ENCODE peak calls at places on chromosomes 6 and 20, in seven cellular contexts. One of them, this sample, is unnamed.

GRCh38 chr6:41688256-41688965 is 47.0 kb downstream of the TFEB start:
- DNase-seq in gastrocnemius medialis: no peak
- DNase-seq in vagina: no peak
- DNase-seq in K562: no peak
- DNase-seq in uterus: no peak
- DNase-seq in CD8-positive, alpha-beta T cell: no peak
- DNase-seq in CD4-positive, alpha-beta T cell: no peak
- DNase-seq in this sample: no peak

GRCh38 chr6:152206072-152206818 is 398.8 kb downstream of the ESR1 start:
- DNase-seq in K562: peak; percentile 35
- DNase-seq in CD4-positive, alpha-beta T cell: peak; percentile 38
- DNase-seq in uterus: peak; percentile 72
- DNase-seq in vagina: no peak
- DNase-seq in gastrocnemius medialis: no peak
- DNase-seq in CD8-positive, alpha-beta T cell: no peak
- DNase-seq in this sample: peak; percentile 27

GRCh38 chr6:111734068-111734825 is 128.6 kb upstream of the TRAF3IP2 start:
- DNase-seq in CD4-positive, alpha-beta T cell: no peak
- DNase-seq in CD8-positive, alpha-beta T cell: no peak
- DNase-seq in gastrocnemius medialis: no peak
- DNase-seq in uterus: no peak
- DNase-seq in K562: no peak
- DNase-seq in vagina: no peak
- DNase-seq in this sample: no peak

GRCh38 chr6:135254471-135254870 is 73.4 kb downstream of the MYB start:
- DNase-seq in uterus: no peak
- DNase-seq in CD4-positive, alpha-beta T cell: no peak
- DNase-seq in CD8-positive, alpha-beta T cell: no peak
- DNase-seq in vagina: no peak
- DNase-seq in gastrocnemius medialis: no peak
- DNase-seq in K562: peak; percentile 51
- DNase-seq in this sample: no peak

GRCh38 chr20:12201289-12201991 is 283.7 kb downstream of the BTBD3 start:
- DNase-seq in K562: no peak
- DNase-seq in CD8-positive, alpha-beta T cell: no peak
- DNase-seq in gastrocnemius medialis: no peak
- DNase-seq in CD4-positive, alpha-beta T cell: no peak
- DNase-seq in vagina: no peak
- DNase-seq in uterus: no peak
- DNase-seq in this sample: no peak

GRCh38 chr6:137202078-137202477 is 17.1 kb downstream of the IFNGR1 start:
- DNase-seq in vagina: no peak
- DNase-seq in uterus: no peak
- DNase-seq in K562: no peak
- DNase-seq in CD4-positive, alpha-beta T cell: no peak
- DNase-seq in CD8-positive, alpha-beta T cell: no peak
- DNase-seq in gastrocnemius medialis: no peak
- DNase-seq in this sample: peak; percentile 15

GRCh38 chr6:21441386-21441785 is 152.2 kb upstream of the SOX4 start:
- DNase-seq in CD4-positive, alpha-beta T cell: no peak
- DNase-seq in CD8-positive, alpha-beta T cell: no peak
- DNase-seq in gastrocnemius medialis: no peak
- DNase-seq in K562: no peak
- DNase-seq in uterus: no peak
- DNase-seq in vagina: no peak
- DNase-seq in this sample: no peak

GRCh38 chr6:45436544-45437440 is 59.1 kb upstream of the SUPT3H start:
- DNase-seq in gastrocnemius medialis: no peak
- DNase-seq in CD8-positive, alpha-beta T cell: no peak
- DNase-seq in vagina: no peak
- DNase-seq in CD4-positive, alpha-beta T cell: no peak
- DNase-seq in K562: peak; percentile 48
- DNase-seq in uterus: no peak
- DNase-seq in this sample: no peak

GRCh38 chr6:81834141-81834621 is 81.7 kb upstream of the TENT5A start:
- DNase-seq in K562: no peak
- DNase-seq in vagina: no peak
- DNase-seq in CD8-positive, alpha-beta T cell: no peak
- DNase-seq in gastrocnemius medialis: no peak
- DNase-seq in CD4-positive, alpha-beta T cell: no peak
- DNase-seq in uterus: no peak
- DNase-seq in this sample: no peak

GRCh38 chr20:53707341-53708102 is 113.9 kb upstream of the ZNF217 start:
- DNase-seq in vagina: no peak
- DNase-seq in CD4-positive, alpha-beta T cell: no peak
- DNase-seq in CD8-positive, alpha-beta T cell: no peak
- DNase-seq in uterus: no peak
- DNase-seq in gastrocnemius medialis: no peak
- DNase-seq in K562: no peak
- DNase-seq in this sample: no peak

GRCh38 chr6:34206726-34207125 is 29.9 kb upstream of the HMGA1 start:
- DNase-seq in CD8-positive, alpha-beta T cell: no peak
- DNase-seq in K562: peak; percentile 10
- DNase-seq in vagina: no peak
- DNase-seq in gastrocnemius medialis: no peak
- DNase-seq in CD4-positive, alpha-beta T cell: no peak
- DNase-seq in uterus: no peak
- DNase-seq in this sample: no peak

GRCh38 chr6:137282253-137282652 is 63.1 kb upstream of the IFNGR1 start:
- DNase-seq in gastrocnemius medialis: no peak
- DNase-seq in CD8-positive, alpha-beta T cell: no peak
- DNase-seq in CD4-positive, alpha-beta T cell: no peak
- DNase-seq in uterus: no peak
- DNase-seq in K562: no peak
- DNase-seq in vagina: no peak
- DNase-seq in this sample: no peak

GRCh38 chr20:13858496-13859270 is 73.9 kb downstream of the NDUFAF5 start:
- DNase-seq in CD8-positive, alpha-beta T cell: no peak
- DNase-seq in K562: no peak
- DNase-seq in vagina: no peak
- DNase-seq in gastrocnemius medialis: no peak
- DNase-seq in uterus: no peak
- DNase-seq in CD4-positive, alpha-beta T cell: no peak
- DNase-seq in this sample: no peak

GRCh38 chr20:48142258-48142657 is 357.0 kb upstream of the SULF2 start:
- DNase-seq in uterus: no peak
- DNase-seq in K562: no peak
- DNase-seq in gastrocnemius medialis: no peak
- DNase-seq in CD4-positive, alpha-beta T cell: no peak
- DNase-seq in vagina: no peak
- DNase-seq in CD8-positive, alpha-beta T cell: no peak
- DNase-seq in this sample: no peak

GRCh38 chr20:38032585-38033329 is 499 bp downstream of the TTI1 start:
- DNase-seq in K562: no peak
- DNase-seq in gastrocnemius medialis: peak; percentile 16
- DNase-seq in uterus: no peak
- DNase-seq in CD8-positive, alpha-beta T cell: no peak
- DNase-seq in CD4-positive, alpha-beta T cell: no peak
- DNase-seq in vagina: no peak
- DNase-seq in this sample: no peak

GRCh38 chr20:2914160-2914559 is 40.9 kb downstream of the PTPRA start:
- DNase-seq in vagina: no peak
- DNase-seq in CD4-positive, alpha-beta T cell: no peak
- DNase-seq in gastrocnemius medialis: no peak
- DNase-seq in uterus: no peak
- DNase-seq in CD8-positive, alpha-beta T cell: no peak
- DNase-seq in K562: no peak
- DNase-seq in this sample: peak; percentile 22
- TF ChIP-seq CTCF in vagina: no peak
- TF ChIP-seq CTCF in CD4-positive, alpha-beta T cell: no peak
- TF ChIP-seq CTCF in gastrocnemius medialis: no peak
- TF ChIP-seq CTCF in uterus: no peak
- TF ChIP-seq CTCF in CD8-positive, alpha-beta T cell: no peak
- TF ChIP-seq CTCF in K562: peak; percentile 52
- TF ChIP-seq CTCF in this sample: peak; percentile 48

DNA sequence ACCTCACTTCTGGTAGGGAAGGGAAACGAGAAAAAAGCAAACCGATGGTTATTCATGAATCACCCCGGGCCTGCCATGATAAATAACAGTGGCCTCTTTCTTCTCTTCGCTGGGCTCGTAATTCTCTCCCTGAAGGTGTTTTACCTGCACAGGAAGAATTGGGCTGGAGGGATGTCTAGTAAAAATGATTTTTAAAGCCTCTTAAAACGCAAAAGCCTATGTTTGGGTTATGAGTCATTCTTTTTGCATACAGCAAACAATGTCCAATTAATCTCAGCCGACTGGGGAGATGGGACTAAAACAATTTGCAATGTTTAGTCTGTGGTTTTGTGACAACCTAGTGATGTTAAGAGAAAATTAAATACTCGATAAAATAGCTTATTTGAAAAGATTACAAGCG is 16.7 kb downstream of the LINC00237 start:
- DNase-seq in K562: no peak
- DNase-seq in CD8-positive, alpha-beta T cell: no peak
- DNase-seq in uterus: no peak
- DNase-seq in vagina: no peak
- DNase-seq in CD4-positive, alpha-beta T cell: no peak
- DNase-seq in gastrocnemius medialis: no peak
- DNase-seq in this sample: no peak
- H3K27me3 ChIP-seq in K562: peaks cover 8% of the 10 kb centered on the region
- H3K27me3 ChIP-seq in CD8-positive, alpha-beta T cell: peaks cover 11% of the 10 kb centered on the region
- H3K27me3 ChIP-seq in uterus: no peaks in the 10 kb centered on the region
- H3K27me3 ChIP-seq in vagina: no peaks in the 10 kb centered on the region
- H3K27me3 ChIP-seq in CD4-positive, alpha-beta T cell: peaks cover 71% of the 10 kb centered on the region
- H3K27me3 ChIP-seq in gastrocnemius medialis: peaks cover 26% of the 10 kb centered on the region
- H3K27me3 ChIP-seq in this sample: peaks cover 68% of the 10 kb centered on the region

GRCh38 chr6:51684038-51684437 is 403.4 kb downstream of the PKHD1 start:
- DNase-seq in CD8-positive, alpha-beta T cell: no peak
- DNase-seq in uterus: no peak
- DNase-seq in vagina: no peak
- DNase-seq in gastrocnemius medialis: no peak
- DNase-seq in K562: no peak
- DNase-seq in CD4-positive, alpha-beta T cell: no peak
- DNase-seq in this sample: no peak
- TF ChIP-seq CTCF in CD8-positive, alpha-beta T cell: no peak
- TF ChIP-seq CTCF in uterus: no peak
- TF ChIP-seq CTCF in vagina: no peak
- TF ChIP-seq CTCF in gastrocnemius medialis: no peak
- TF ChIP-seq CTCF in K562: no peak
- TF ChIP-seq CTCF in CD4-positive, alpha-beta T cell: no peak
- TF ChIP-seq CTCF in this sample: peak; percentile 35

DNA sequence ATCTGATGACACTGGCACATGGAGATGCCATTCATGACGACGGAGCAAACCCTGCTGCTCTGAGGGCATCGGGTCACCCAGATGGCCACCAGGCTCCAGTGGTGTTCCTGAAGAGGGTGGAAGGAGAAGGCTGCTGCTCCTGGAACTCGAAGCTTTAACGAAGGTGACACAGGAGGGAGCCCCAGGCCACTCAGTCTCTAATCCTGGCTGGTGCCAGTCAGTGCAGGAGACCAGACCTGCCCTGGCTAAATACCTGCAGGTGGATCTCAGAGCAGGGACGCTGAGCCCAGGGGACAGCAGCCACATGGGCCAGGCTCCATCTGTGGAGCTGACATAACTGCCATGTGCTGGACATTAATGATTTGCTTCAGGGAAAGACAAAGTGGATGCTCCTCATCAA is 90.4 kb downstream of the FAM50B start:
- DNase-seq in K562: no peak
- DNase-seq in uterus: no peak
- DNase-seq in CD4-positive, alpha-beta T cell: no peak
- DNase-seq in vagina: no peak
- DNase-seq in gastrocnemius medialis: no peak
- DNase-seq in CD8-positive, alpha-beta T cell: no peak
- DNase-seq in this sample: no peak
- H3K27me3 ChIP-seq in K562: peaks cover 21% of the 10 kb centered on the region
- H3K27me3 ChIP-seq in uterus: no peaks in the 10 kb centered on the region
- H3K27me3 ChIP-seq in CD4-positive, alpha-beta T cell: peaks cover 9% of the 10 kb centered on the region
- H3K27me3 ChIP-seq in vagina: no peaks in the 10 kb centered on the region
- H3K27me3 ChIP-seq in gastrocnemius medialis: no peaks in the 10 kb centered on the region
- H3K27me3 ChIP-seq in CD8-positive, alpha-beta T cell: no peaks in the 10 kb centered on the region
- H3K27me3 ChIP-seq in this sample: no peaks in the 10 kb centered on the region

DNA sequence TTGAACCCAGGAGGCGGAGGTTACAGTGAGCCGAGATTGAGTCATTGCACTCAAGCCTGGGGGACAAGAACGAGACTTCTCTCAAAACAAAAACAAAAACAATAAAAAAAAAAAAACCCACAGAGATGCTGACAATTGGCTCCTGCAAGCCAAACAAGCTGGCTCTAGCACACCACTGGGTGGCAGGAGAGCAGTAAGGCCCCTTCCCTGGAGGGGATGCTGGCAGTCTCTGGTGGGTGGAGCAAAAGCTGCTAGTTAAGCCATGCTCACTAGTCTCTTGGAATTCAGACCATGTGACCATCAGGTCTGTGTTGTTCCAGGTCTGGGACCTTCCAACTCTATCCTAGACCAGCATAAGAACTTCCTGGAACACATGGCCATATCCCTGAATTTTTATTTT is 18.9 kb upstream of the DSN1 start:
- DNase-seq in CD4-positive, alpha-beta T cell: no peak
- DNase-seq in CD8-positive, alpha-beta T cell: no peak
- DNase-seq in gastrocnemius medialis: no peak
- DNase-seq in K562: peak; percentile 25
- DNase-seq in vagina: no peak
- DNase-seq in uterus: peak; percentile 42
- DNase-seq in this sample: peak; percentile 81
- TF ChIP-seq CTCF in CD4-positive, alpha-beta T cell: no peak
- TF ChIP-seq CTCF in CD8-positive, alpha-beta T cell: no peak
- TF ChIP-seq CTCF in gastrocnemius medialis: no peak
- TF ChIP-seq CTCF in K562: peak; percentile 40
- TF ChIP-seq CTCF in vagina: no peak
- TF ChIP-seq CTCF in uterus: no peak
- TF ChIP-seq CTCF in this sample: peak; percentile 70

GRCh38 chr6:36330366-36330765 is 6.3 kb downstream of the BNIP5 start:
- DNase-seq in K562: no peak
- DNase-seq in uterus: no peak
- DNase-seq in vagina: no peak
- DNase-seq in CD4-positive, alpha-beta T cell: no peak
- DNase-seq in CD8-positive, alpha-beta T cell: no peak
- DNase-seq in gastrocnemius medialis: no peak
- DNase-seq in this sample: no peak
- H3K27me3 ChIP-seq in K562: peaks cover 93% of the 10 kb centered on the region
- H3K27me3 ChIP-seq in uterus: no peaks in the 10 kb centered on the region
- H3K27me3 ChIP-seq in vagina: no peaks in the 10 kb centered on the region
- H3K27me3 ChIP-seq in CD4-positive, alpha-beta T cell: peaks cover 13% of the 10 kb centered on the region
- H3K27me3 ChIP-seq in CD8-positive, alpha-beta T cell: no peaks in the 10 kb centered on the region
- H3K27me3 ChIP-seq in gastrocnemius medialis: peaks cover 22% of the 10 kb centered on the region
- H3K27me3 ChIP-seq in this sample: no peaks in the 10 kb centered on the region

GRCh38 chr20:33837096-33837830 is 26.1 kb downstream of the CHMP4B start:
- DNase-seq in K562: no peak
- DNase-seq in CD4-positive, alpha-beta T cell: no peak
- DNase-seq in vagina: no peak
- DNase-seq in CD8-positive, alpha-beta T cell: no peak
- DNase-seq in gastrocnemius medialis: no peak
- DNase-seq in uterus: no peak
- DNase-seq in this sample: peak; percentile 74

GRCh38 chr20:33835773-33836172 is 24.6 kb downstream of the CHMP4B start:
- DNase-seq in gastrocnemius medialis: no peak
- DNase-seq in K562: no peak
- DNase-seq in vagina: no peak
- DNase-seq in CD8-positive, alpha-beta T cell: no peak
- DNase-seq in CD4-positive, alpha-beta T cell: no peak
- DNase-seq in uterus: peak; percentile 64
- DNase-seq in this sample: no peak

GRCh38 chr20:33840759-33841438 is 29.8 kb downstream of the CHMP4B start:
- DNase-seq in CD4-positive, alpha-beta T cell: no peak
- DNase-seq in gastrocnemius medialis: no peak
- DNase-seq in K562: no peak
- DNase-seq in CD8-positive, alpha-beta T cell: no peak
- DNase-seq in vagina: no peak
- DNase-seq in uterus: no peak
- DNase-seq in this sample: no peak

GRCh38 chr20:33839591-33839990 is 28.4 kb downstream of the CHMP4B start:
- DNase-seq in CD4-positive, alpha-beta T cell: no peak
- DNase-seq in K562: no peak
- DNase-seq in CD8-positive, alpha-beta T cell: no peak
- DNase-seq in vagina: no peak
- DNase-seq in uterus: no peak
- DNase-seq in gastrocnemius medialis: peak; percentile 54
- DNase-seq in this sample: no peak

GRCh38 chr20:33838035-33838864 is 27.1 kb downstream of the CHMP4B start:
- DNase-seq in gastrocnemius medialis: no peak
- DNase-seq in CD4-positive, alpha-beta T cell: no peak
- DNase-seq in CD8-positive, alpha-beta T cell: no peak
- DNase-seq in vagina: no peak
- DNase-seq in uterus: no peak
- DNase-seq in K562: no peak
- DNase-seq in this sample: no peak
- TF ChIP-seq CTCF in gastrocnemius medialis: no peak
- TF ChIP-seq CTCF in CD4-positive, alpha-beta T cell: no peak
- TF ChIP-seq CTCF in CD8-positive, alpha-beta T cell: no peak
- TF ChIP-seq CTCF in vagina: no peak
- TF ChIP-seq CTCF in uterus: no peak
- TF ChIP-seq CTCF in K562: peak; percentile 37
- TF ChIP-seq CTCF in this sample: peak; percentile 22

This sample was measured in WERI-Rb-1.